ENCODE peak calls at places on chromosomes 2 and 18, in nine cellular contexts. W is heart right ventricle, D is upper lobe of left lung, X is psoas muscle, Y is heart left ventricle, O is A549, H is suprapubic skin, B is astrocyte, M is sigmoid colon. F is an unnamed sample. For H3K4me1, the result is how much of the 10 kb centered on the place peaks cover.

GRCh38 chr18:48680871-48681270 is 142.0 kb downstream of the CTIF start:
- DNase-seq in W (peak), D (peak), X (peak), Y (peak), O (no peak), H (no peak), B (no peak), M (peak), F (peak)

GRCh38 chr18:48132993-48133674 is 202.7 kb upstream of the SMAD2 start:
- DNase-seq in W (no peak), D (no peak), X (no peak), Y (no peak), O (no peak), H (no peak), B (peak), M (no peak), F (no peak)

GRCh38 chr2:112137516-112138142 is 556 bp upstream of the FBLN7 start:
- DNase-seq in W (no peak), D (no peak), X (no peak), Y (no peak), O (no peak), H (no peak), B (peak), M (no peak), F (no peak)

GRCh38 chr2:96839288-96839874 is 4.4 kb downstream of the ANKRD23 start:
- DNase-seq in W (no peak), D (peak), X (peak), Y (peak), O (no peak), H (no peak), B (no peak), M (no peak), F (no peak)

GRCh38 chr2:100606740-100607343 is 44.0 kb downstream of the PDCL3 start:
- DNase-seq in W (peak), D (no peak), X (no peak), Y (no peak), O (peak), H (no peak), B (peak), M (no peak), F (no peak)

GRCh38 chr2:185919155-185919554 is 180.6 kb downstream of the FSIP2 start:
- DNase-seq in W (no peak), D (no peak), X (no peak), Y (no peak), O (no peak), H (no peak), B (peak), M (no peak), F (no peak)

GRCh38 chr2:48439102-48439501 is 90.9 kb upstream of the STON1 start:
- DNase-seq in W (no peak), D (no peak), X (no peak), Y (no peak), O (no peak), H (no peak), B (no peak), M (no peak), F (no peak)

GRCh38 chr2:2586961-2587360 is 255.9 kb upstream of the MYT1L start:
- DNase-seq in W (no peak), D (no peak), X (no peak), Y (no peak), O (no peak), H (no peak), B (no peak), M (no peak), F (no peak)

GRCh38 chr18:60188943-60189342 is 183.6 kb downstream of the MC4R start:
- DNase-seq in W (no peak), D (no peak), X (no peak), Y (no peak), O (no peak), H (no peak), B (no peak), M (no peak), F (no peak)

GRCh38 chr2:145038041-145038525 is 518.2 kb upstream of the ZEB2 start:
- DNase-seq in W (no peak), D (peak), X (no peak), Y (no peak), O (peak), H (no peak), B (no peak), M (peak), F (no peak)

GRCh38 chr2:161722547-161723503 is 98.6 kb downstream of the SLC4A10 start:
- DNase-seq in W (no peak), D (peak), X (no peak), Y (no peak), O (no peak), H (no peak), B (no peak), M (no peak), F (no peak)

GRCh38 chr18:62125702-62126101 is 61.2 kb downstream of the PIGN start:
- DNase-seq in W (no peak), D (no peak), X (no peak), Y (no peak), O (no peak), H (no peak), B (no peak), M (no peak), F (no peak)

GRCh38 chr2:88590998-88591613 is 36.2 kb downstream of the EIF2AK3 start:
- DNase-seq in W (peak), D (no peak), X (no peak), Y (peak), O (peak), H (no peak), B (peak), M (no peak), F (no peak)

GRCh38 chr2:241872313-241872642 is 2.7 kb downstream of the RTP5 start:
- DNase-seq in W (no peak), D (peak), X (peak), Y (no peak), O (no peak), H (no peak), B (no peak), M (no peak), F (no peak)

GRCh38 chr2:133503323-133503722 is 64.9 kb downstream of the NCKAP5 start:
- DNase-seq in W (no peak), D (no peak), X (no peak), Y (no peak), O (no peak), H (no peak), B (no peak), M (no peak), F (no peak)

GRCh38 chr2:20103514-20103913 is 52.1 kb upstream of the LAPTM4A start:
- DNase-seq in W (no peak), D (no peak), X (no peak), Y (no peak), O (peak), H (no peak), B (no peak), M (no peak), F (no peak)

GRCh38 chr2:70995227-70995729 is 605 bp upstream of the TEX261 start:
- DNase-seq in W (no peak), D (peak), X (no peak), Y (no peak), O (peak), H (no peak), B (peak), M (peak), F (no peak)

GRCh38 chr2:168939918-168940317 is 38.8 kb downstream of the G6PC2 start:
- DNase-seq in W (no peak), D (no peak), X (no peak), Y (no peak), O (no peak), H (no peak), B (no peak), M (no peak), F (no peak)

GRCh38 chr18:56575819-56576663 is 62.4 kb downstream of the TXNL1 start:
- DNase-seq in W (peak), D (no peak), X (no peak), Y (no peak), O (peak), H (no peak), B (peak), M (no peak), F (no peak)

GRCh38 chr2:170401187-170401586 is 223.2 kb downstream of the MYO3B start:
- DNase-seq in W (no peak), D (peak), X (no peak), Y (no peak), O (no peak), H (no peak), B (no peak), M (no peak), F (no peak)

GRCh38 chr2:134217924-134218323 is 35.9 kb upstream of the MGAT5 start:
- DNase-seq in W (no peak), D (no peak), X (no peak), Y (no peak), O (no peak), H (no peak), B (peak), M (no peak), F (no peak)

GRCh38 chr2:128391679-128392078 is 73.0 kb upstream of the HS6ST1 start:
- DNase-seq in W (no peak), D (no peak), X (no peak), Y (no peak), O (no peak), H (no peak), B (no peak), M (no peak), F (no peak)

GRCh38 chr2:86225581-86225980 is 26.3 kb downstream of the MRPL35 start:
- DNase-seq in W (peak), D (peak), X (peak), Y (peak), O (no peak), H (no peak), B (no peak), M (peak), F (peak)

GRCh38 chr2:37211212-37211611 is 14.9 kb downstream of the CEBPZOS start:
- DNase-seq in W (no peak), D (no peak), X (no peak), Y (no peak), O (no peak), H (no peak), B (peak), M (no peak), F (no peak)

GRCh38 chr2:174051039-174051438 is 85.9 kb upstream of the SP3 start:
- DNase-seq in W (no peak), D (no peak), X (no peak), Y (no peak), O (peak), H (no peak), B (no peak), M (no peak), F (no peak)

GRCh38 chr2:221205103-221205502 is 367.0 kb downstream of the EPHA4 start:
- DNase-seq in W (no peak), D (no peak), X (no peak), Y (no peak), O (no peak), H (no peak), B (no peak), M (no peak), F (no peak)

GRCh38 chr2:134301099-134301970 is 47.5 kb downstream of the MGAT5 start:
- DNase-seq in W (no peak), D (no peak), X (no peak), Y (no peak), O (no peak), H (no peak), B (peak), M (no peak), F (no peak)

GRCh38 chr18:43751835-43752234 is 474.5 kb upstream of the SYT4 start:
- DNase-seq in W (no peak), D (no peak), X (no peak), Y (no peak), O (no peak), H (no peak), B (no peak), M (no peak), F (no peak)

GRCh38 chr2:59930430-59930829 is 623.0 kb downstream of the BCL11A start:
- DNase-seq in W (no peak), D (no peak), X (no peak), Y (no peak), O (no peak), H (no peak), B (no peak), M (no peak), F (no peak)

GRCh38 chr18:77086034-77086433 is 46.5 kb downstream of the MBP start:
- DNase-seq in W (no peak), D (no peak), X (no peak), Y (no peak), O (no peak), H (no peak), B (peak), M (no peak), F (no peak)

GRCh38 chr2:152336103-152336853 is 1.3 kb downstream of the FMNL2 start:
- DNase-seq in W (peak), D (peak), X (peak), Y (peak), O (peak), H (peak), B (peak), M (peak), F (peak)

GRCh38 chr2:10422732-10423399 is 25.3 kb downstream of the ODC1 start:
- DNase-seq in W (no peak), D (no peak), X (no peak), Y (no peak), O (no peak), H (no peak), B (no peak), M (no peak), F (no peak)
- H3K4me1 ChIP-seq in W (under half), D (under half), X (under half), Y (under half), O (under half), H (under half), B (under half), M (under half), F (under half)

GRCh38 chr2:183035954-183036669 is 2.1 kb downstream of the NCKAP1 start:
- DNase-seq in W (no peak), D (no peak), X (no peak), Y (no peak), O (no peak), H (no peak), B (no peak), M (no peak), F (no peak)
- H3K27ac ChIP-seq in W (peak), D (no peak), X (peak), Y (peak), O (peak), H (peak), B (peak), M (peak), F (peak)

DNA sequence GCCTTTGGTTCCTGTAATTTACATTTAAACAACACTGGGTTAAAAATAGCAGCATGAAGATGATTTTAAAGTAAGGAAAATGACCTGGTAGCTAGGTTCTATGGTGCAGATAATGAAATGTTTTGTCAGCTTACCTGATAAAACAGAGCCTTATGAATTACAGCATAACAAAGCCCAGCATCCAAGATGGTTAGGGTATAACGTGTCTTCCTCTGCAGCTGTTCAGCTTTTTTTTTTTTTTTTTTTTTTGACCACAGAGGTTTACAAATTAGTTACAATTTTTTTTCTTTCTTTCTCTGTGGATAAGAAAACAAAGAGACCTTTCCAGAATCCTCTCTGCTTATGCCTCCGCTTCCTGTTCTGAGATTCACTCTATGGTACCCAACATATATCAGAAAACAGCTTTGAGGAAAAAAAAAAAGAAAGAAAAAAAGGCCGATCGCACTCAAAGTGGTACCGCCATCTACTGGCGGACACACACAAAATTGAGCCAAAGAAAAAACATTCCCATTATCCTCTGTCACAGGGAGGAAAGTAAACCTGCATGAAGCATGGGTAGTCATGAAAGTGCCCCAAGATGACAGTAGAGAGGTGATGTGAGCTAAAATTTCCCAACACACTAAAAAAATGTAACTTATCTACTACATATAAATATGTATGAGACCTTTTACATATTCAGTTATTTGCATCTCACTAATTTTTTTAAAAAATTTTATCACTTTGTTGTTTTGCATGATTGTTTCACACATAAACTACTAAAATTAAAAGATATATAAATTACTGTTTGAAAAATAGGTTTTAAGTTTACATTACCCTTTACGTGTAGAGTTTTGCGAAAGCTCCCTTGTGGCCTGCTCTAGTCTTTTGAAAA is at the start of gene SCN3A:
- DNase-seq in W (peak), D (no peak), X (no peak), Y (no peak), O (peak), H (no peak), B (peak), M (no peak), F (no peak)
- TF ChIP-seq CTCF in W (peak), D (no peak), X (peak), Y (peak), O (peak), H (peak), B (peak), M (no peak), F (peak)

GRCh38 chr18:37634516-37634915 is 68.9 kb upstream of the CELF4 start:
- DNase-seq in W (no peak), D (no peak), X (no peak), Y (no peak), O (no peak), H (no peak), B (no peak), M (no peak), F (no peak)
- H3K4me1 ChIP-seq in W (under half), D (under half), X (under half), Y (under half), O (under half), H (under half), B (under half), M (under half), F (under half)